ENCODE peak calls at places on chromosomes 11 and 22, in seven cellular contexts. I, P, Q, D, B, E and G are unnamed samples.

GRCh38 chr11:11569936-11570491 is 51.8 kb downstream of the GALNT18 start:
- DNase-seq in E (peak), D (no peak), I (no peak), Q (peak), P (no peak), B (peak), G (peak)

GRCh38 chr11:16809901-16810668 is 71.6 kb downstream of the C11orf58 start:
- DNase-seq in B (no peak), Q (peak), D (peak), E (peak), I (no peak), P (no peak), G (no peak)

GRCh38 chr11:61968758-61969390 is 1.4 kb upstream of the FTH1 start:
- DNase-seq in P (no peak), I (no peak), Q (peak), E (no peak), B (no peak), D (no peak), G (peak)

GRCh38 chr11:55697817-55698216 is 35.8 kb downstream of the OR4C6 start:
- DNase-seq in I (no peak), Q (no peak), E (no peak), D (no peak), P (no peak), B (no peak), G (no peak)

GRCh38 chr22:16949561-16949960 is 58.5 kb downstream of the GAB4 start:
- DNase-seq in D (no peak), Q (no peak), E (no peak), P (peak), B (no peak), I (no peak), G (no peak)

GRCh38 chr11:2306971-2307732 is 5.3 kb downstream of the TSPAN32 start:
- DNase-seq in B (peak), Q (no peak), D (peak), I (no peak), E (no peak), P (no peak), G (peak)

GRCh38 chr11:122099345-122100045 is 16.5 kb downstream of the BLID start:
- DNase-seq in E (no peak), I (no peak), Q (no peak), P (no peak), D (peak), B (no peak), G (no peak)

GRCh38 chr11:63536669-63537292 is at the start of gene PLAAT4:
- DNase-seq in E (peak), D (peak), B (no peak), I (no peak), P (peak), Q (no peak), G (peak)

GRCh38 chr11:110294509-110294908 is 1.9 kb downstream of the RDX start:
- DNase-seq in P (no peak), Q (no peak), B (no peak), D (no peak), E (no peak), I (no peak), G (no peak)

GRCh38 chr11:47551086-47551485 is 1.8 kb downstream of the CELF1 start:
- DNase-seq in Q (no peak), B (no peak), E (no peak), D (no peak), P (no peak), I (peak), G (no peak)

GRCh38 chr11:62535802-62536201 is 10.8 kb downstream of the AHNAK start:
- DNase-seq in D (no peak), P (no peak), I (no peak), B (no peak), Q (no peak), E (no peak), G (no peak)

GRCh38 chr22:50170453-50171318 is at the start of gene PANX2:
- DNase-seq in E (no peak), Q (no peak), I (peak), P (no peak), D (no peak), B (no peak), G (peak)

GRCh38 chr11:10379022-10379421 is 74.1 kb downstream of the ADM start:
- DNase-seq in D (no peak), P (no peak), Q (no peak), B (no peak), E (no peak), I (peak), G (no peak)

GRCh38 chr11:8544807-8545206 is 49.2 kb downstream of the STK33 start:
- DNase-seq in B (no peak), P (no peak), Q (no peak), I (no peak), E (no peak), D (no peak), G (no peak)

GRCh38 chr11:43546561-43547410 is 133.8 kb upstream of the HSD17B12 start:
- DNase-seq in P (no peak), E (peak), I (no peak), Q (no peak), D (no peak), B (no peak), G (peak)

GRCh38 chr22:25366408-25366807 is 147.0 kb downstream of the CRYBB2 start:
- DNase-seq in Q (no peak), E (no peak), P (no peak), B (peak), D (no peak), I (peak), G (no peak)

GRCh38 chr22:26906464-26906863 is 249.1 kb downstream of the MIAT start:
- DNase-seq in B (no peak), P (no peak), I (no peak), D (no peak), Q (no peak), E (no peak), G (no peak)

GRCh38 chr11:11969380-11970215 is 38.8 kb downstream of the DKK3 start:
- DNase-seq in D (no peak), I (no peak), E (no peak), Q (no peak), P (no peak), B (no peak), G (no peak)

GRCh38 chr11:12532580-12532979 is 141.6 kb upstream of the TEAD1 start:
- DNase-seq in Q (no peak), B (no peak), D (no peak), I (no peak), E (no peak), P (no peak), G (no peak)

GRCh38 chr22:40487663-40488249 is 117.4 kb downstream of the SGSM3 start:
- DNase-seq in E (no peak), P (no peak), D (no peak), I (peak), B (no peak), Q (no peak), G (no peak)

GRCh38 chr11:69599502-69599901 is 41.5 kb upstream of the CCND1 start:
- DNase-seq in D (no peak), E (no peak), I (no peak), P (no peak), B (no peak), Q (no peak), G (no peak)

GRCh38 chr11:15816270-15816871 is 540.0 kb downstream of the SOX6 start:
- DNase-seq in P (no peak), E (peak), Q (no peak), I (no peak), B (no peak), D (peak), G (no peak)

GRCh38 chr11:83734120-83734519 is 448.0 kb upstream of the CCDC90B start:
- DNase-seq in P (no peak), I (no peak), B (no peak), E (no peak), Q (no peak), D (no peak), G (no peak)

GRCh38 chr11:121766138-121766537 is 313.4 kb upstream of the SORL1-AS1 start:
- DNase-seq in E (no peak), D (no peak), I (no peak), Q (no peak), B (no peak), P (no peak), G (no peak)

GRCh38 chr11:132125855-132126841 is 755.7 kb downstream of the NTM start:
- DNase-seq in Q (no peak), E (no peak), B (no peak), I (peak), P (no peak), D (no peak), G (no peak)

GRCh38 chr11:111633248-111633647 is 31.0 kb downstream of the SIK2 start:
- DNase-seq in Q (no peak), D (no peak), E (no peak), I (no peak), P (no peak), B (no peak), G (no peak)

GRCh38 chr11:14713518-14714244 is 70.1 kb downstream of the PDE3B start:
- DNase-seq in P (no peak), E (no peak), Q (no peak), D (no peak), I (no peak), B (no peak), G (no peak)

GRCh38 chr11:44221992-44222391 is 87.9 kb downstream of the ALX4 start:
- DNase-seq in I (no peak), Q (no peak), D (no peak), B (no peak), E (no peak), P (no peak), G (no peak)

GRCh38 chr11:61610905-61611304 is 30.0 kb upstream of the SYT7 start:
- DNase-seq in B (no peak), D (no peak), E (peak), P (no peak), Q (no peak), I (no peak), G (no peak)

GRCh38 chr11:82854242-82854641 is 46.0 kb downstream of the PRCP start:
- DNase-seq in P (no peak), D (peak), Q (no peak), E (no peak), I (no peak), B (no peak), G (no peak)

GRCh38 chr22:31451709-31452571 is 37.7 kb downstream of the EIF4ENIF1 start:
- DNase-seq in E (no peak), B (no peak), Q (no peak), I (peak), D (peak), P (peak), G (no peak)

GRCh38 chr11:1573077-1573846 is 1.2 kb upstream of the DUSP8 start:
- DNase-seq in Q (peak), D (no peak), E (peak), I (no peak), B (no peak), P (no peak), G (no peak)

DNA sequence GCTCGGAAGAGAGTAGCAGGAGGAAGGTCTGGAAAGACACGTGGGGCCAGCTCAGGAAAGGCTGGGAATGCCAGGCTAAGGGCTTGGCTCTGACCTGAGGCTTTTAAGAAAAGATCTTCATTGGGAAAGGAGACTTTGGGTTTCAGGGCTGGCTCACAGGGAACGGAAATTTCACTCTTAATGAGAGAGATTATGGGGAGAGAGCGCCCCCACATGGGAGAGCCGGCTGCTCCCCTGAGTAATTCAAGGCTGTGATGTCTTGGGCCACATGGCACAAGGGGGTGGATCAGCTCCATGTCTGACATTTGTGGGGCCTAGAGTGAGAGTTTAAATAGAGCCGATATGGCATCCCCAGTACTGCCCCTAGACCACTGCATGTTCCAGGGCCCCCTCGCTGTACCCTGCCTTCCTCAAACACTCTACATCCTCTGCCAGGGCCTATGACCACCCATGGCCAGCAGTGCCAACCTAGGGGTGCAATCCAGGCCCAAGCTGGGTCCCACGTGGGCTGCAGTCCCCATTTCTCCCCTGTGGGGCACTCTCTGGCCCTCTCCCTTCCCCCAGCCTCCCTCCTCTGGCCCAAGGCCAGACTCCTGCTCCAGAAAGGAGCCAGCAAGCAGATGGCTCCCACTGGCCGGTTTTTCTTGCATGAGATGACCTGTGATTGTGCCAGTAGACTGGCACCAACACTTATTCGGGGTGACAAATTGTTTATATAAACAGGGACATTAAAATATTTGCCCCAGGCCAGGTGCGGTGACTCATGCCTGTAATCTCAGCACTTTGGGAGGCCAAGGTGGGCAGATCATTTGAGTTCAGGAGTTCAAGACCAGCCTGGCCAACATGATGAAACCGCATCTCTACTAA is 75.2 kb downstream of the ISX start:
- DNase-seq in I (peak), D (no peak), E (no peak), P (no peak), B (no peak), Q (no peak), G (no peak)
- TF ChIP-seq CTCF in I (peak), D (no peak), E (no peak), P (peak), B (no peak), Q (no peak), G (no peak)

DNA sequence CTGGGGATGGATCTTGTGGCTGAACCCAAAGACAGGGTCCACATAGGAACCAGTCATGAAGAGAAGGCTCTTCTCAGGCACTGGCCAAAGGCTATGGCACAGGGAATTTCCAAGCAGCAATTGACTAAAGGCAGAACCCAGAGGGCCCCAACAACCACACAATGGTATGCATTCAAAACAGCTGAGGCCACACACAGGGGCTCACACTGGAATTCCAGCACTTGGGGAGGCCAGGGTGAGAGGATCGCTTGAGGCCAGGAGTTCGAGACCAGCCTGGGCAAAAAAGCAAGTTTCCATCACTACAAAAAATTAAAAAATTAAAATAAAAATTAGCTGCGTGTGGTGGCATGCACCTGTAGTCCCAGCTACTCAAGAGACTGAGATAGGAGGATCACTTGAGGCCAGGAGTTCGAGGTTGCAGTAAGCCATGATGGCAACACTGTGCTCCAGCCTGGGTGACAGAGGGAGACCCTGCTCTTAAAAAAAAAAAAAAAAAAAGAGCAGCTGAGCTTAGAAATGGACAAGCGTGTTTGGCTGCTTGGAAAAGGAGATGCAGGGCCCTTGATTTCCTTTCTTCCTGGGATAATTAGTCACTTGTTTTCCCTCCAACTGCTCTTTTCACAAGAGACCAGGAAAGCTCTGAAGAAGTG is 44.6 kb downstream of the MYH9 start:
- DNase-seq in Q (no peak), P (no peak), E (no peak), B (no peak), I (no peak), D (no peak), G (no peak)
- H3K27ac ChIP-seq in Q (peak), P (no peak), E (peak), B (peak), I (peak), D (peak), G (no peak)

GRCh38 chr11:103927535-103927934 is 108.9 kb upstream of the DDI1 start:
- DNase-seq in E (no peak), I (peak), D (no peak), Q (no peak), P (no peak), B (no peak), G (no peak)
- TF ChIP-seq CTCF in E (peak), I (peak), D (no peak), Q (no peak), P (peak), B (no peak), G (no peak)

GRCh38 chr11:107856981-107857517 is 1.5 kb downstream of the SLC35F2 start:
- DNase-seq in I (no peak), D (no peak), B (no peak), P (no peak), Q (no peak), E (no peak), G (no peak)
- H3K27ac ChIP-seq in I (no peak), D (no peak), B (no peak), P (peak), Q (no peak), E (no peak), G (no peak)